ENCODE peak calls at places on chromosome 13, in seven cellular contexts. Z, B, C, X, J, Y and H are unnamed samples.

GRCh38 chr13:73870036-73870741 is 264.0 kb downstream of the KLF12 start:
- DNase-seq in Z (no peak), C (no peak), X (no peak), J (no peak), B (peak), Y (peak), H (no peak)

GRCh38 chr13:46751811-46752635 is 44.9 kb downstream of the ESD start:
- DNase-seq in Z (no peak), Y (no peak), C (no peak), B (peak), X (peak), J (no peak), H (no peak)

GRCh38 chr13:90443268-90443667 is 904.2 kb upstream of the MIR17HG start:
- DNase-seq in Y (no peak), X (no peak), Z (no peak), J (no peak), C (no peak), B (peak), H (no peak)

GRCh38 chr13:51328488-51328887 is 11.0 kb upstream of the SERPINE3 start:
- DNase-seq in X (no peak), Z (peak), J (no peak), Y (peak), C (no peak), B (no peak), H (no peak)

GRCh38 chr13:30121666-30122065 is 185.7 kb downstream of the KATNAL1 start:
- DNase-seq in Y (no peak), Z (no peak), J (no peak), X (no peak), B (no peak), C (no peak), H (no peak)

GRCh38 chr13:36057041-36057440 is 74.1 kb downstream of the DCLK1 start:
- DNase-seq in C (no peak), Z (no peak), B (peak), X (no peak), J (peak), Y (no peak), H (no peak)

GRCh38 chr13:53198017-53198416 is 169.4 kb downstream of the OLFM4 start:
- DNase-seq in Y (no peak), X (no peak), C (no peak), J (no peak), Z (no peak), B (no peak), H (no peak)

GRCh38 chr13:58340895-58341294 is 709.4 kb downstream of the PCDH17 start:
- DNase-seq in Y (no peak), Z (no peak), J (no peak), B (no peak), C (no peak), X (no peak), H (no peak)

GRCh38 chr13:114115191-114115671 is 17.2 kb downstream of the RASA3 start:
- DNase-seq in C (no peak), Y (peak), B (peak), X (no peak), J (peak), Z (peak), H (no peak)

GRCh38 chr13:113500530-113501265 is 10.2 kb upstream of the DCUN1D2 start:
- DNase-seq in X (no peak), Y (no peak), Z (no peak), C (no peak), B (no peak), J (no peak), H (no peak)

GRCh38 chr13:110308377-110309158 is 1.5 kb downstream of the COL4A2 start:
- DNase-seq in X (no peak), J (no peak), C (no peak), B (peak), Z (no peak), Y (peak), H (no peak)

GRCh38 chr13:22926176-22927007 is 254.4 kb upstream of the SGCG start:
- DNase-seq in J (no peak), Z (no peak), X (peak), C (no peak), B (no peak), Y (peak), H (no peak)

GRCh38 chr13:98214707-98215106 is 37.6 kb upstream of the RNF113B start:
- DNase-seq in Y (peak), J (no peak), Z (no peak), C (peak), X (no peak), B (no peak), H (no peak)

GRCh38 chr13:45575830-45576180 is 39.7 kb downstream of the ERICH6B start:
- DNase-seq in B (no peak), Y (no peak), X (no peak), Z (peak), C (no peak), J (no peak), H (no peak)

GRCh38 chr13:38952827-38953226 is 37.8 kb downstream of the STOML3 start:
- DNase-seq in Y (no peak), J (no peak), Z (no peak), X (no peak), C (no peak), B (no peak), H (no peak)

GRCh38 chr13:70816853-70817252 is 708.6 kb upstream of the KLHL1 start:
- DNase-seq in X (no peak), Z (no peak), C (no peak), B (no peak), Y (no peak), J (peak), H (no peak)

GRCh38 chr13:57286511-57287098 is 119.6 kb downstream of the PRR20E start:
- DNase-seq in B (no peak), C (no peak), Z (no peak), X (no peak), J (no peak), Y (peak), H (no peak)

GRCh38 chr13:50685491-50685890 is 158.0 kb downstream of the DLEU7 start:
- DNase-seq in B (peak), X (no peak), J (peak), Y (no peak), Z (peak), C (no peak), H (no peak)

GRCh38 chr13:112959206-112959605 is 9.8 kb upstream of the MCF2L start:
- DNase-seq in X (no peak), J (no peak), Y (no peak), C (no peak), Z (no peak), B (peak), H (no peak)

GRCh38 chr13:48749699-48750473 is 96.2 kb downstream of the CYSLTR2 start:
- DNase-seq in X (peak), C (peak), B (peak), J (peak), Y (peak), Z (peak), H (peak)

GRCh38 chr13:25920931-25921330 is 130.9 kb downstream of the SHISA2 start:
- DNase-seq in J (peak), B (no peak), X (no peak), C (no peak), Z (no peak), Y (no peak), H (no peak)

GRCh38 chr13:25920277-25920676 is 131.5 kb downstream of the SHISA2 start:
- DNase-seq in Z (no peak), C (no peak), Y (no peak), X (no peak), J (no peak), B (no peak), H (no peak)

GRCh38 chr13:25927363-25927762 is 124.5 kb downstream of the SHISA2 start:
- DNase-seq in J (no peak), Y (no peak), Z (no peak), C (no peak), X (no peak), B (no peak), H (no peak)

GRCh38 chr13:25923217-25924085 is 128.4 kb downstream of the SHISA2 start:
- DNase-seq in B (no peak), Y (no peak), C (no peak), J (no peak), X (no peak), Z (no peak), H (no peak)

DNA sequence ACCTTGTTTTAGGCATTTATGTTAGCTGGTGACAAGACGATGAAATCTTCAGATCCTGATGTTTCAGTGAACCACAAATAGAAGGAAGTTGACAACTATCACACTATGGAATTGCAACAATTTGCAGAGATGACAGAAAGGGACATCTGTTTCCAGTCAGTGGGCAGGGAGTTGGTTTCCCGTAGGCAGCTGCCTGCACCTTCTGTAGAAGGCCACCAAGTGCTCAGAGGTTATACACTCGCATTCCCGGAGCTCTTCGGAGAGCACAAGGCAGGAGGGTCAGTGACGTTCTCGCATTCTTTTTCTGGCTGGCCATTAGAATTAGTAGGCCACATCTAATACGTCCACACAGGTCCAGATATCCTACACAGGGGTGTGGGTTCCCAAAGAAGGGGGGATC is 129.4 kb downstream of the SHISA2 start:
- DNase-seq in C (no peak), B (no peak), J (peak), X (no peak), Y (no peak), Z (no peak), H (no peak)
- TF ChIP-seq CTCF in C (no peak), B (no peak), J (no peak), X (no peak), Y (no peak), Z (no peak), H (no peak)

GRCh38 chr13:40813662-40814454 is 24.4 kb downstream of the SLC25A15 start:
- DNase-seq in Z (peak), Y (peak), B (peak), C (no peak), X (peak), J (peak), H (no peak)

GRCh38 chr13:40812102-40812501 is 22.7 kb downstream of the SLC25A15 start:
- DNase-seq in J (no peak), B (no peak), Y (no peak), C (no peak), X (no peak), Z (no peak), H (no peak)

GRCh38 chr13:40818926-40819325 is 29.5 kb downstream of the SLC25A15 start:
- DNase-seq in Z (no peak), X (no peak), Y (no peak), J (no peak), C (no peak), B (no peak), H (no peak)

GRCh38 chr13:40812724-40813445 is 23.5 kb downstream of the SLC25A15 start:
- DNase-seq in C (no peak), Y (no peak), J (peak), X (no peak), Z (no peak), B (peak), H (no peak)

DNA sequence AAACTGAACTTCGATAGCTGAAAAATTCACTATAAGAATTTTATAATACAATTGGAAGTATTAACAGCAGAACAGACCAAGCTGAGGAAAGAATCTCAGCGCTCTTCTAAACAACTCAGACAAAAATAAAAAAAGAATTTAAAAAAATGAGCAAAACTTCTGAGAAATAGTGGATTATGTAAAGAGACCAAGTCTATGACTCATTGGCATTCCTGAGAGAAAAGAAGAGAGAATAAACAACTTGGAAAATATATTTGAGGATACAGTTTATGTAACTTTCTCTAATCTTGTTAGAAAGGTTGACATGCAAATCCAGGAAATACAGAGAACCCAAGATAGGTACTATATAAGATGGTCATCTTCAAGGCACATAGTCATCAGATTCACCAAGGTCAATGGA is 25.4 kb downstream of the SLC25A15 start:
- DNase-seq in X (no peak), J (no peak), Z (no peak), Y (no peak), C (no peak), B (peak), H (no peak)
- TF ChIP-seq CTCF in X (no peak), J (no peak), Z (no peak), Y (no peak), C (no peak), B (no peak), H (no peak)

DNA sequence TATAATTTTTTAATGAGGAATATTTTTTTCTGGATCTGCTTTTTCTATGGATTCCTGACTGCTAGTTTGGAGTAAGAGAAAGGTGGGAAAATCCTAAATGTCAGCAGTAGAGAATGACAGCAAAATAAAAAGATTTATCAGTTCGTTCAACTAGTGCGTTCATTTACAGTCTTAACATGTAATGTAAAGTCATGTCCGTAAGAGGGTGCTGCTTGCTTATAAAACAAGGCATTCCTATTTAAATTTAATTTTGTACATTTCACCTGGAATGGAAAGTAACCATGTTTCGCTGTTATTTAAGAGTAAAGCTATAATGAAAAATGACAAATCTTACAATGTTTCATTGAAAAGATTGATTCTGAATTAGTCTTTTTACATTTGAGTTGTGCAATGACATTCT is 76.6 kb downstream of the ZMYM2 start:
- DNase-seq in X (no peak), B (peak), J (no peak), C (no peak), Z (no peak), Y (no peak), H (no peak)
- TF ChIP-seq CTCF in X (no peak), B (peak), J (no peak), C (peak), Z (peak), Y (peak), H (no peak)

DNA sequence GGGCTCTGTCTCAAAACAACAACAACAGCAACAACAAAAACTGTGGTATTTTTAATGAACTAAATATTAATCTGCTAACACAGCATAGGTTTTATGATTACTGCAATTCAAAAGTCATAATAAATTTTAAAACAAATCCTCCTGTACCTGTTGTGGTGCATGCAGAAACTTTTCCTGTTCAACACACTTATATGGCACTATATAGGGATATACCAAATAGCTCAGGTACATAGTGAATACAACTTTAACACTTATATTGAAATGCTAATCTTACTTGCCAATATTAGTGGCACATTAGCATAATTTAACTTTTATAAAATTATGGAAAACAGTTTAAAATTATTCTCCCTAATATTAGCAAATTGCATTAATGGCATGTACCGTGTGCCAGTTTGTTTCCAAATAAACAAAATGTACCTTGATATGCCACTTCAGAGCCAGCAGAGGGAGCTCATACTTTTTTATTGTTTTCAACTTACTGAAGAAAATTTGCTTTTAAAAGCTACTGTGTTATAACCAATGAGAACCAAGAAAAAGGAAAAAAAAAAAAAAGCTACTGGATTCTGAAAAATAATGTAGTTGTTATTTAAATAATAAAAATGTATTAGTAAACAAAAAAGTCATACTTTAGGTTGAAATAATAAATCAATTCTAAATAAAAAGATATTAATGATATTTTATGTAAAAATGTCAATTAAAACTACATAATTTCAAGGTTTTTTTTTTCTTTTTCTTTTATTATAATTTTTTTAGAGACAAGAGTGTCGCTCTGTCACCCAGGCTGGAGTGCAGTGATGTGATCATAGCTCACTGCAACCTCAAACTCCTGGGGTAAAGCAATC is 18.0 kb upstream of the RBM26 start:
- DNase-seq in C (peak), J (no peak), B (peak), Z (no peak), Y (peak), X (peak), H (peak)
- TF ChIP-seq CTCF in C (peak), J (peak), B (peak), Z (peak), Y (peak), X (peak), H (peak)

DNA sequence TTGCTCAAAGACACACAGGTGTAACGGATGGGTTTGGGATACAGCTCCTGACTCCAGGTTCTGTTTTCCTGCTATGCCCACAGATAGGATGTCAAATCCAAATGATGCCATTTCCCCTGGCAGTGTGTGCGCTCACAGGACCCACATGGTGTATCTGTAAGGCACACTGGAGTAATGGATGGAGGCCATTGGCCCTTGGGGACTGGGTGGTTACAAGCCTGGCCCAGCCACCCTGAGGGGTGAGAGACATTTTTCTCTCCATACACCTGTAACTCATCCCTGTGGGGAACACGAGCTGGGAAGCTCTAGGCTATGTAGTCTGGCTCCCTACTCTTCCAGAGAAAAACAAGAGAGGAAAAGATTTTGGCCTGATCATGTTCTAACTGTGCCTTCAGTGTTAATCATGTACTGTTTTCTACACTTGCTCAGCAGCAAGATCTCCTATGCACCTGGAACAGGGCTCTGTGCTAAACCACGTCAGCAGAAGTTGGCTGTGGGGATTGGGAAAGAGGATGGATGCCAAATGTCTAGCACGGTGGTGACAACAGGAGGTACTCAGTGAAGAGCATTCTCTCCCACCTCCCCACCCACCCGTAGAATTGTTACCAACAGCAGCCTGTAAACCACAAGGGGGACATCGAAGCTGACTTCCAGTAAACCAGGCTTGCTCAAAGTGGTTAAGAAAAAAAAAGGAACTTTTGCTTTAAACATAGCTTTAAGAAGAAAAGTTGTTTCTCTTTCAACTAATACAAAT is 237.0 kb downstream of the LACC1 start:
- DNase-seq in Z (no peak), C (no peak), Y (no peak), X (no peak), B (peak), J (no peak), H (no peak)
- TF ChIP-seq CTCF in Z (peak), C (no peak), Y (peak), X (no peak), B (peak), J (peak), H (peak)

DNA sequence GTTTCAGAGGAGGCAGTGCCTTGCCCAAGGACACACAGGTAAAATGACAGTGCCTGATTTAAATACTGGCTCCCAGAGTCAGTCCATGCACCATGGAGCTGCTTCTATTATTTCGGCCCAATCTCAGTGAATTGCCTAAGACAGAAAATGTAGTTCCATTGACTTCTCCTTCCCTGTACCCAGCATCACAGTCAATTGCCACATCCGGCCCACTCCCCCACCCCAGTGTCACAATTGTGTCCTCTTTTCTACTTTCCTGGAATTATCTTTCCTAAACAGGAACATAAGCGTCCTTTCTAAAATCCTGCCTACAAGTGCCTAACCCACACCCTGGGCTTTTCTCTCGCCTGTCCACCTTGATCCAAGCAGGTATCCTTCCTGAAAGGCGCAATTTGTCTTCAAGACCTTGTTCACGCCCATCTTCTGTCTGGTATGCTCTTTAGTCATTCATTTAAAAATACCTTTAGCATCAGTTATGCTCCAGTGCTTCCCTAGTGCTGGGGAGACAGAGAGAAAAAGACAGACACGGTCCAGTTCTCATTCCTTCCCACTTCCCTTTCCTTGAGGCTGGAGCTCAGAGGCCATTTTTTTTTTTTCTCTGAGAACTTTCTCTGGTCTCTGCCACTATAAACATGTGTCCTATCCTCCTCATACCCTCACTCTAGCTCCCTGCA is 411.4 kb downstream of the LIG4 start:
- DNase-seq in J (no peak), Z (no peak), Y (no peak), X (no peak), B (no peak), C (no peak), H (no peak)
- TF ChIP-seq CTCF in J (no peak), Z (no peak), Y (no peak), X (no peak), B (no peak), C (no peak), H (no peak)

GRCh38 chr13:40993119-40993518 is 26.0 kb downstream of the ELF1 start:
- DNase-seq in J (no peak), Z (no peak), B (peak), Y (no peak), X (no peak), C (no peak), H (no peak)

GRCh38 chr13:40994581-40995230 is 24.4 kb downstream of the ELF1 start:
- DNase-seq in Z (no peak), J (no peak), Y (no peak), C (no peak), B (no peak), X (peak), H (no peak)

GRCh38 chr13:40993987-40994386 is 25.1 kb downstream of the ELF1 start:
- DNase-seq in X (no peak), Y (peak), C (peak), J (no peak), B (no peak), Z (no peak), H (no peak)

GRCh38 chr13:40995997-40996396 is 23.1 kb downstream of the ELF1 start:
- DNase-seq in Z (no peak), B (no peak), X (no peak), Y (no peak), J (no peak), C (no peak), H (no peak)

GRCh38 chr13:40992678-40993077 is 26.4 kb downstream of the ELF1 start:
- DNase-seq in X (no peak), Z (no peak), B (peak), Y (no peak), J (no peak), C (no peak), H (no peak)
- TF ChIP-seq CTCF in X (no peak), Z (peak), B (no peak), Y (peak), J (no peak), C (no peak), H (no peak)

GRCh38 chr13:25371158-25371557 is 616 bp upstream of the ATP8A2 start:
- DNase-seq in X (no peak), J (no peak), C (no peak), Z (no peak), Y (no peak), B (no peak), H (no peak)
- TF ChIP-seq CTCF in X (no peak), J (no peak), C (no peak), Z (no peak), Y (no peak), B (no peak), H (no peak)